ENCODE peak calls at places on chromosomes 4 and X, in six cellular contexts. One of them, this sample, is unnamed.

GRCh38 chr4:12118651-12119213 is 690.0 kb upstream of the HS3ST1 start:
- DNase-seq in left ventricle myocardium inferior: no peak
- DNase-seq in iPS DF 6.9: no peak
- DNase-seq in pancreas: no peak
- DNase-seq in AG04450: no peak
- DNase-seq in adrenal gland: peak; percentile 9
- DNase-seq in this sample: no peak

GRCh38 chrX:104428231-104428630 is 137.8 kb upstream of the IL1RAPL2 start:
- DNase-seq in pancreas: no peak
- DNase-seq in AG04450: no peak
- DNase-seq in iPS DF 6.9: no peak
- DNase-seq in left ventricle myocardium inferior: no peak
- DNase-seq in adrenal gland: no peak
- DNase-seq in this sample: no peak

GRCh38 chrX:49760288-49760885 is 64.6 kb upstream of the PAGE1 start:
- DNase-seq in left ventricle myocardium inferior: no peak
- DNase-seq in adrenal gland: no peak
- DNase-seq in AG04450: no peak
- DNase-seq in pancreas: no peak
- DNase-seq in iPS DF 6.9: no peak
- DNase-seq in this sample: no peak

GRCh38 chrX:4110964-4111363 is 397.5 kb upstream of the PRKX start:
- DNase-seq in adrenal gland: no peak
- DNase-seq in AG04450: no peak
- DNase-seq in pancreas: no peak
- DNase-seq in left ventricle myocardium inferior: no peak
- DNase-seq in iPS DF 6.9: no peak
- DNase-seq in this sample: no peak

GRCh38 chr4:123503698-123504389 is 107.2 kb downstream of the SPRY1 start:
- DNase-seq in pancreas: no peak
- DNase-seq in AG04450: no peak
- DNase-seq in adrenal gland: no peak
- DNase-seq in iPS DF 6.9: no peak
- DNase-seq in left ventricle myocardium inferior: no peak
- DNase-seq in this sample: no peak

GRCh38 chrX:39613508-39613921 is 484.2 kb downstream of the BCOR start:
- DNase-seq in pancreas: peak; percentile 28
- DNase-seq in iPS DF 6.9: no peak
- DNase-seq in AG04450: no peak
- DNase-seq in left ventricle myocardium inferior: peak; percentile 35
- DNase-seq in adrenal gland: peak; percentile 22
- DNase-seq in this sample: peak; percentile 27

GRCh38 chrX:138711399-138712347 is at the start of gene FGF13:
- DNase-seq in pancreas: peak; percentile 2
- DNase-seq in AG04450: no peak
- DNase-seq in left ventricle myocardium inferior: peak; percentile 10
- DNase-seq in adrenal gland: no peak
- DNase-seq in iPS DF 6.9: peak; percentile 27
- DNase-seq in this sample: peak; percentile 49

GRCh38 chr4:86977621-86978184 is 42.9 kb downstream of the AFF1 start:
- DNase-seq in left ventricle myocardium inferior: no peak
- DNase-seq in adrenal gland: no peak
- DNase-seq in iPS DF 6.9: no peak
- DNase-seq in pancreas: peak; percentile 23
- DNase-seq in AG04450: no peak
- DNase-seq in this sample: no peak

GRCh38 chr4:184851200-184851541 is 25.4 kb upstream of the ACSL1 start:
- DNase-seq in iPS DF 6.9: no peak
- DNase-seq in left ventricle myocardium inferior: no peak
- DNase-seq in adrenal gland: peak; percentile 20
- DNase-seq in AG04450: no peak
- DNase-seq in pancreas: no peak
- DNase-seq in this sample: no peak

GRCh38 chr4:143514432-143514831 is 930 bp downstream of the SMARCA5 start:
- DNase-seq in adrenal gland: peak; percentile 66
- DNase-seq in iPS DF 6.9: no peak
- DNase-seq in left ventricle myocardium inferior: peak; percentile 40
- DNase-seq in pancreas: peak; percentile 13
- DNase-seq in AG04450: no peak
- DNase-seq in this sample: peak; percentile 20

GRCh38 chrX:40434947-40435346 is 145.8 kb upstream of the ATP6AP2 start:
- DNase-seq in pancreas: no peak
- DNase-seq in adrenal gland: peak; percentile 56
- DNase-seq in iPS DF 6.9: no peak
- DNase-seq in left ventricle myocardium inferior: peak; percentile 18
- DNase-seq in AG04450: no peak
- DNase-seq in this sample: peak; percentile 20

GRCh38 chr4:42632653-42633382 is 24.1 kb downstream of the ATP8A1 start:
- DNase-seq in AG04450: no peak
- DNase-seq in adrenal gland: no peak
- DNase-seq in pancreas: no peak
- DNase-seq in left ventricle myocardium inferior: no peak
- DNase-seq in iPS DF 6.9: no peak
- DNase-seq in this sample: no peak

GRCh38 chrX:23434356-23434884 is 99.8 kb downstream of the PTCHD1 start:
- DNase-seq in AG04450: no peak
- DNase-seq in adrenal gland: peak; percentile 19
- DNase-seq in left ventricle myocardium inferior: peak; percentile 77
- DNase-seq in pancreas: peak; percentile 45
- DNase-seq in iPS DF 6.9: no peak
- DNase-seq in this sample: peak; percentile 77

GRCh38 chrX:10106801-10107200 is 50.0 kb upstream of the CLCN4 start:
- DNase-seq in AG04450: no peak
- DNase-seq in iPS DF 6.9: no peak
- DNase-seq in adrenal gland: no peak
- DNase-seq in left ventricle myocardium inferior: no peak
- DNase-seq in pancreas: no peak
- DNase-seq in this sample: no peak

GRCh38 chr4:2387829-2388228 is 30.6 kb downstream of the ZFYVE28 start:
- DNase-seq in adrenal gland: no peak
- DNase-seq in left ventricle myocardium inferior: no peak
- DNase-seq in iPS DF 6.9: no peak
- DNase-seq in pancreas: no peak
- DNase-seq in AG04450: no peak
- DNase-seq in this sample: no peak

GRCh38 chr4:2387205-2387604 is 31.2 kb downstream of the ZFYVE28 start:
- DNase-seq in pancreas: no peak
- DNase-seq in left ventricle myocardium inferior: no peak
- DNase-seq in adrenal gland: no peak
- DNase-seq in AG04450: no peak
- DNase-seq in iPS DF 6.9: no peak
- DNase-seq in this sample: no peak

GRCh38 chr4:2390146-2390545 is 28.3 kb downstream of the ZFYVE28 start:
- DNase-seq in left ventricle myocardium inferior: no peak
- DNase-seq in adrenal gland: no peak
- DNase-seq in pancreas: no peak
- DNase-seq in AG04450: no peak
- DNase-seq in iPS DF 6.9: no peak
- DNase-seq in this sample: no peak

GRCh38 chr4:2389691-2390090 is 28.8 kb downstream of the ZFYVE28 start:
- DNase-seq in left ventricle myocardium inferior: no peak
- DNase-seq in AG04450: no peak
- DNase-seq in iPS DF 6.9: no peak
- DNase-seq in pancreas: no peak
- DNase-seq in adrenal gland: no peak
- DNase-seq in this sample: no peak

DNA sequence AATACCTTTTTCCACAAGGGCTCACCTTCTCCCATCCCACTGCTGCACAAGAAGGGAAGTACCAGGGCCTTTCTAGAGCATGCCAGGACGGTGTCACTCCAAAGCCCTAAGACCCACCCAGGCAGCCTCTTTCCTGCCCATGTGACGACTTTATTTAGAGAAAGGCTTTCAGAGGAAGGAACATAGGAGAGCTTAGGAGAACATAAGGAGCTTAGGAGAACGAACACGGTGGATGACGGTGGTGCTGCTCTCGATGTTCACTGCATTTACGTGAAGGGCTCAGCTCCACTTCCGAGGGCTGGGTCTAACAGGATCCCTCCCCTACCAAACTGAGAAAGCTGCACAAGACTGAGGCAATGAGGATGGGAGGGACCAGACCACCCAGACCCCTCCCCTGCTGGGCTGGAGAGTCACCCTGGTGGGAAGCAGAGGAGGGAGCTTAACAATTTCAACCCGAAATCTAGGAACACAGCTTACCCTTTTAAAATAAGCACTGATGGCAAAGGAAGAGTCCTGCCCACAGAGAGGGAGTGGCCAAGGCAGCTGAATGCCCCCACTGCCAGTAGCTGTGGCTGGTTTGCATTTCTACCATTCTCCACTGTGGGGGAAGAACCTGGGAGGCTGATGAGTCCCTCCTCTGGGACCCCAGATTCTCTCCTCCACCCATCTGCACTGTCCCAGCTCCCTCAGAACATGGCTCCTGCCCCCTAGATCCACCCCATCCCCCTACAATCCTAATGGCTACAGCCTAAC is 29.8 kb downstream of the ZFYVE28 start:
- DNase-seq in iPS DF 6.9: no peak
- DNase-seq in left ventricle myocardium inferior: no peak
- DNase-seq in pancreas: no peak
- DNase-seq in AG04450: no peak
- DNase-seq in adrenal gland: no peak
- DNase-seq in this sample: no peak
- H3K4me3 ChIP-seq in iPS DF 6.9: no peak overlapping the region
- H3K4me3 ChIP-seq in left ventricle myocardium inferior: no peak overlapping the region
- H3K4me3 ChIP-seq in pancreas: no peak overlapping the region
- H3K4me3 ChIP-seq in AG04450: no peak overlapping the region
- H3K4me3 ChIP-seq in adrenal gland: no peak overlapping the region
- H3K4me3 ChIP-seq in this sample: no peak overlapping the region

GRCh38 chr4:185880571-185880970 is 68.6 kb upstream of the SORBS2 start:
- DNase-seq in adrenal gland: no peak
- DNase-seq in left ventricle myocardium inferior: no peak
- DNase-seq in pancreas: no peak
- DNase-seq in iPS DF 6.9: no peak
- DNase-seq in AG04450: no peak
- DNase-seq in this sample: no peak
- H3K27ac ChIP-seq in adrenal gland: no peak overlapping the region
- H3K27ac ChIP-seq in left ventricle myocardium inferior: no peak overlapping the region
- H3K27ac ChIP-seq in pancreas: peak overlapping the region; percentile 57
- H3K27ac ChIP-seq in iPS DF 6.9: no peak overlapping the region
- H3K27ac ChIP-seq in AG04450: no peak overlapping the region
- H3K27ac ChIP-seq in this sample: no peak overlapping the region

GRCh38 chrX:82589410-82589809 is 918.7 kb upstream of the POU3F4 start:
- DNase-seq in iPS DF 6.9: no peak
- DNase-seq in adrenal gland: no peak
- DNase-seq in pancreas: no peak
- DNase-seq in AG04450: no peak
- DNase-seq in left ventricle myocardium inferior: no peak
- DNase-seq in this sample: no peak
- H3K4me3 ChIP-seq in iPS DF 6.9: no peak overlapping the region
- H3K4me3 ChIP-seq in adrenal gland: no peak overlapping the region
- H3K4me3 ChIP-seq in pancreas: no peak overlapping the region
- H3K4me3 ChIP-seq in AG04450: no peak overlapping the region
- H3K4me3 ChIP-seq in left ventricle myocardium inferior: no peak overlapping the region
- H3K4me3 ChIP-seq in this sample: no peak overlapping the region

GRCh38 chrX:152898442-152898841 is 575 bp downstream of the ZNF185 start:
- DNase-seq in adrenal gland: no peak
- DNase-seq in pancreas: no peak
- DNase-seq in AG04450: no peak
- DNase-seq in left ventricle myocardium inferior: no peak
- DNase-seq in iPS DF 6.9: no peak
- DNase-seq in this sample: no peak
- H3K27ac ChIP-seq in adrenal gland: no peak overlapping the region
- H3K27ac ChIP-seq in pancreas: no peak overlapping the region
- H3K27ac ChIP-seq in AG04450: no peak overlapping the region
- H3K27ac ChIP-seq in left ventricle myocardium inferior: no peak overlapping the region
- H3K27ac ChIP-seq in iPS DF 6.9: no peak overlapping the region
- H3K27ac ChIP-seq in this sample: no peak overlapping the region

DNA sequence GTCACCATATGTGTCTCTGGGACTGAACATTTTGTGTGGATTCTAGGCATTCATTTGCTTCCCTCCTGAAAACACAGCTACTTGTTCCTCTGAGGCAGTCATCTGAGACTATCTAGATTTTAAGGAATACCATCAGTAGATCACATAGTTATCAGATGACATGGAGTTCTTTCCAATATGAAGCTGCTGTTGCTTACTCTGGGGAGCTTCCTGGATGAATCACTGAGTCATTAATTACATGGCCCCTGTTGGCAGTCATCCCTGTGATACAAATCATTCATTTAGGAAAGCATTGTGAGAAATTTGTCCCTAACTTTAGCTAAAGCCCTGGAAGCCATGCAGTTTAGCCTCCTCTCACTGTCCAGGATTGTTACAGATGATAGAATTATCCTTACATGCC is 98.2 kb upstream of the ARSJ start:
- DNase-seq in adrenal gland: peak; percentile 34
- DNase-seq in left ventricle myocardium inferior: no peak
- DNase-seq in AG04450: peak; percentile 59
- DNase-seq in iPS DF 6.9: no peak
- DNase-seq in pancreas: no peak
- DNase-seq in this sample: no peak
- H3K4me3 ChIP-seq in adrenal gland: no peak overlapping the region
- H3K4me3 ChIP-seq in left ventricle myocardium inferior: no peak overlapping the region
- H3K4me3 ChIP-seq in AG04450: no peak overlapping the region
- H3K4me3 ChIP-seq in iPS DF 6.9: no peak overlapping the region
- H3K4me3 ChIP-seq in pancreas: no peak overlapping the region
- H3K4me3 ChIP-seq in this sample: no peak overlapping the region

GRCh38 chr4:158190736-158191135 is 17.9 kb upstream of the GASK1B start:
- DNase-seq in AG04450: no peak
- DNase-seq in iPS DF 6.9: no peak
- DNase-seq in left ventricle myocardium inferior: no peak
- DNase-seq in pancreas: no peak
- DNase-seq in adrenal gland: no peak
- DNase-seq in this sample: no peak
- H3K27ac ChIP-seq in AG04450: no peak overlapping the region
- H3K27ac ChIP-seq in iPS DF 6.9: no peak overlapping the region
- H3K27ac ChIP-seq in left ventricle myocardium inferior: no peak overlapping the region
- H3K27ac ChIP-seq in pancreas: no peak overlapping the region
- H3K27ac ChIP-seq in adrenal gland: no peak overlapping the region
- H3K27ac ChIP-seq in this sample: no peak overlapping the region

GRCh38 chrX:71541546-71542022 is 8.7 kb downstream of the OGT start:
- DNase-seq in iPS DF 6.9: no peak
- DNase-seq in left ventricle myocardium inferior: no peak
- DNase-seq in pancreas: no peak
- DNase-seq in AG04450: no peak
- DNase-seq in adrenal gland: no peak
- DNase-seq in this sample: no peak
- H3K4me3 ChIP-seq in iPS DF 6.9: no peak overlapping the region
- H3K4me3 ChIP-seq in left ventricle myocardium inferior: peak overlapping the region; percentile 14
- H3K4me3 ChIP-seq in pancreas: no peak overlapping the region
- H3K4me3 ChIP-seq in AG04450: no peak overlapping the region
- H3K4me3 ChIP-seq in adrenal gland: no peak overlapping the region
- H3K4me3 ChIP-seq in this sample: no peak overlapping the region

GRCh38 chr4:7647211-7647931 is 212.6 kb upstream of the PSAPL1 start:
- DNase-seq in AG04450: no peak
- DNase-seq in adrenal gland: no peak
- DNase-seq in left ventricle myocardium inferior: no peak
- DNase-seq in iPS DF 6.9: no peak
- DNase-seq in pancreas: no peak
- DNase-seq in this sample: peak; percentile 16
- H3K27ac ChIP-seq in AG04450: no peak overlapping the region
- H3K27ac ChIP-seq in adrenal gland: no peak overlapping the region
- H3K27ac ChIP-seq in left ventricle myocardium inferior: no peak overlapping the region
- H3K27ac ChIP-seq in iPS DF 6.9: no peak overlapping the region
- H3K27ac ChIP-seq in pancreas: no peak overlapping the region
- H3K27ac ChIP-seq in this sample: no peak overlapping the region